ENCODE peak calls at places on chromosomes 1 and 21, in four cellular contexts. T, B, W and S are unnamed samples.

GRCh38 chr1:172465617-172466016 is 21.7 kb upstream of the PIGC start:
- DNase-seq in B (no peak), W (no peak), T (no peak), S (no peak)

GRCh38 chr1:4219826-4220225 is 319.8 kb upstream of the C1orf174 start:
- DNase-seq in W (no peak), T (no peak), B (no peak), S (no peak)

GRCh38 chr1:228772516-228773212 is 37.4 kb downstream of the RHOU start:
- DNase-seq in T (no peak), W (no peak), B (no peak), S (no peak)

GRCh38 chr1:156499703-156500577 is 635 bp downstream of the MEF2D start:
- DNase-seq in T (peak; percentile 78), W (peak; percentile 66), B (no peak), S (peak; percentile 75)

GRCh38 chr1:21294266-21295058 is 4.2 kb upstream of the ECE1 start:
- DNase-seq in T (no peak), B (peak; percentile 98), W (no peak), S (no peak)

GRCh38 chr1:208243522-208243850 is 698 bp downstream of the PLXNA2 start:
- DNase-seq in B (no peak), W (peak; percentile 44), T (peak; percentile 58), S (peak; percentile 70)

GRCh38 chr1:111141803-111142202 is 1.8 kb downstream of the CEPT1 start:
- DNase-seq in T (no peak), B (no peak), W (no peak), S (no peak)

GRCh38 chr1:116375165-116375883 is 2.3 kb downstream of the ATP1A1 start:
- DNase-seq in W (no peak), B (no peak), T (no peak), S (no peak)

GRCh38 chr1:54965624-54966340 is 14.6 kb upstream of the TMEM61 start:
- DNase-seq in T (no peak), B (peak; percentile 60), W (peak; percentile 59), S (no peak)

GRCh38 chr1:165408518-165408917 is 36.4 kb downstream of the RXRG start:
- DNase-seq in W (peak; percentile 53), B (no peak), T (no peak), S (peak; percentile 20)

GRCh38 chr1:186139706-186140105 is 235.3 kb downstream of the TPR start:
- DNase-seq in B (no peak), W (no peak), T (no peak), S (no peak)

GRCh38 chr1:31785947-31786290 is 21.8 kb upstream of the ADGRB2 start:
- DNase-seq in B (no peak), W (no peak), T (no peak), S (no peak)

GRCh38 chr1:119617751-119618691 is 30.0 kb downstream of the ZNF697 start:
- DNase-seq in T (peak; percentile 37), B (no peak), W (no peak), S (no peak)

GRCh38 chr1:201190624-201191051 is at the start of gene IGFN1:
- DNase-seq in B (no peak), W (peak; percentile 20), T (peak; percentile 52), S (peak; percentile 43)

GRCh38 chr1:217586586-217586985 is 44.3 kb downstream of the GPATCH2 start:
- DNase-seq in T (no peak), W (no peak), B (no peak), S (no peak)

GRCh38 chr1:206000641-206001339 is 2.4 kb downstream of the RAB7B start:
- DNase-seq in W (no peak), B (no peak), T (no peak), S (no peak)

GRCh38 chr1:232707142-232707541 is 77.2 kb upstream of the SIPA1L2 start:
- DNase-seq in W (no peak), T (no peak), B (no peak), S (no peak)

GRCh38 chr1:201229095-201229494 is 38.5 kb downstream of the IGFN1 start:
- DNase-seq in B (no peak), T (no peak), W (no peak), S (no peak)

GRCh38 chr1:57017717-57018116 is 51.9 kb upstream of the C8B start:
- DNase-seq in W (peak; percentile 66), B (no peak), T (peak; percentile 61), S (no peak)

GRCh38 chr1:45722809-45723208 is 27.6 kb downstream of the IPP start:
- DNase-seq in B (no peak), T (no peak), W (no peak), S (no peak)

GRCh38 chr21:41926068-41926806 is 27.6 kb downstream of the C2CD2 start:
- DNase-seq in B (peak; percentile 68), T (no peak), W (no peak), S (no peak)

GRCh38 chr21:33028759-33029511 is 3.2 kb downstream of the OLIG2 start:
- DNase-seq in W (no peak), B (no peak), T (peak; percentile 48), S (no peak)

GRCh38 chr1:228894442-228894989 is 159.2 kb downstream of the RHOU start:
- DNase-seq in B (no peak), T (peak; percentile 26), W (no peak), S (no peak)

GRCh38 chr1:21956720-21957552 is 19.8 kb upstream of the HSPG2 start:
- DNase-seq in B (no peak), W (peak; percentile 62), T (no peak), S (peak; percentile 61)

GRCh38 chr1:2378441-2378851 is 12.9 kb downstream of the MORN1 start:
- DNase-seq in W (no peak), B (no peak), T (no peak), S (no peak)

GRCh38 chr1:175145899-175146298 is 46.7 kb downstream of the KIAA0040 start:
- DNase-seq in W (no peak), T (no peak), B (no peak), S (no peak)

GRCh38 chr1:17287377-17287776 is 20.6 kb upstream of the PADI4 start:
- DNase-seq in B (no peak), T (no peak), W (no peak), S (no peak)

GRCh38 chr1:113372546-113372945 is 17.8 kb upstream of the MAGI3 start:
- DNase-seq in W (no peak), T (no peak), B (no peak), S (no peak)

GRCh38 chr1:111099289-111099688 is 40.6 kb downstream of the DRAM2 start:
- DNase-seq in T (no peak), W (no peak), B (no peak), S (no peak)

GRCh38 chr1:186297439-186297838 is 77.6 kb downstream of the TPR start:
- DNase-seq in T (no peak), W (no peak), B (no peak), S (no peak)

GRCh38 chr1:78522136-78522535 is 31.4 kb downstream of the PTGFR start:
- DNase-seq in T (no peak), B (no peak), W (no peak), S (peak; percentile 0)

GRCh38 chr1:78520216-78520615 is 29.4 kb downstream of the PTGFR start:
- DNase-seq in B (no peak), W (no peak), T (no peak), S (no peak)

GRCh38 chr1:78520843-78521242 is 30.1 kb downstream of the PTGFR start:
- DNase-seq in W (no peak), B (no peak), T (no peak), S (no peak)

GRCh38 chr1:78516716-78517115 is 25.9 kb downstream of the PTGFR start:
- DNase-seq in W (no peak), T (no peak), B (no peak), S (no peak)

GRCh38 chr1:78519446-78519845 is 28.7 kb downstream of the PTGFR start:
- DNase-seq in B (no peak), W (no peak), T (no peak), S (no peak)
- TF ChIP-seq NRF1 in B (no peak), W (no peak), T (no peak), S (no peak)

GRCh38 chr1:223682502-223682901 is 17.0 kb upstream of the CAPN8 start:
- DNase-seq in B (no peak), T (no peak), W (peak; percentile 5), S (no peak)

GRCh38 chr1:223678841-223679240 is 13.3 kb upstream of the CAPN8 start:
- DNase-seq in W (peak; percentile 70), B (no peak), T (no peak), S (no peak)

GRCh38 chr1:223680188-223680587 is 14.7 kb upstream of the CAPN8 start:
- DNase-seq in B (no peak), T (no peak), W (peak; percentile 6), S (no peak)

GRCh38 chr1:223684488-223684792 is 18.9 kb upstream of the CAPN8 start:
- DNase-seq in T (no peak), W (no peak), B (no peak), S (no peak)

DNA sequence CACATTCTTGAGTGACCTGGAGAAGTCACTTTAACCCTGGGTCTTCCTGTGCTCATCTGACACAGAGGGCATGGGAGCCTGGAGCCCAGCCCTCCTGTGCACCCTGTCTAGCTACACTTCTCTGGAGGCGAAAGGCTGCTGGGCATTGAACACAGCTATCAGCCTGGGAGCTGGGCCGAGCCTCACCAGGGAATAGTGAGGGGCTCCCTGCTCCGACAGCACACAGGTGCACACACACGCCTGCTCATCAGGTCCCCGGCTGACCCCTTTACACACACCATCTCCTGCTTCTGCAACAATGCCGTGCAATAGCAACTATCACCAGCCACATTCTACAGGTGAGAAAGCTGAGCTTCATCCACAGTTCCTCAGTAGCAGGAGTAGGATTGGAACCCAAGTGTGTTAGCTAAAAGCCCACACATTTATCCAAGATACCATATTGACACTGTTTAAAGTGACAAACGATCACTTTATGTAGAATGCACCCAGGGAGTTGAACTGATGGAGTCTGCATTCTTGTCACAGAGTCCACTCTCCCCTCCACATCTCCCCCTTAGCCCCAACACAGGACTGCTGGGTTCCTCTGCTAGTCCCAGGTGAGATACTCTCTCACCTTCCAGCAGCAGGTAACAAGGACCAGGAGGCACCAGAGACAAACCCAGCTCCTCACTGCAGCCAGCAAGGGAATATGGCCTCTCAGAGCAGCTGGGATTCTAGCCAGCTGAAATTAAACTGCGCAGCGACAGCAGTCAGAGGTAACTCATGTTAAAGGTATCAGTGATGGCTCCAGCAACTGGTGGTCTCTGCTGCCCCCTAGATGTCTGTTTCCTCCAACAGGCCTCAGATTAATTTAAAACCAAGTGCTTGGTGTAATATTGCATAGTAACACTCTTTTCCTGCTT is 18.3 kb upstream of the CAPN8 start:
- DNase-seq in T (peak; percentile 78), B (no peak), W (peak; percentile 45), S (peak; percentile 60)
- TF ChIP-seq NRF1 in T (no peak), B (no peak), W (no peak), S (peak; percentile 23)

DNA sequence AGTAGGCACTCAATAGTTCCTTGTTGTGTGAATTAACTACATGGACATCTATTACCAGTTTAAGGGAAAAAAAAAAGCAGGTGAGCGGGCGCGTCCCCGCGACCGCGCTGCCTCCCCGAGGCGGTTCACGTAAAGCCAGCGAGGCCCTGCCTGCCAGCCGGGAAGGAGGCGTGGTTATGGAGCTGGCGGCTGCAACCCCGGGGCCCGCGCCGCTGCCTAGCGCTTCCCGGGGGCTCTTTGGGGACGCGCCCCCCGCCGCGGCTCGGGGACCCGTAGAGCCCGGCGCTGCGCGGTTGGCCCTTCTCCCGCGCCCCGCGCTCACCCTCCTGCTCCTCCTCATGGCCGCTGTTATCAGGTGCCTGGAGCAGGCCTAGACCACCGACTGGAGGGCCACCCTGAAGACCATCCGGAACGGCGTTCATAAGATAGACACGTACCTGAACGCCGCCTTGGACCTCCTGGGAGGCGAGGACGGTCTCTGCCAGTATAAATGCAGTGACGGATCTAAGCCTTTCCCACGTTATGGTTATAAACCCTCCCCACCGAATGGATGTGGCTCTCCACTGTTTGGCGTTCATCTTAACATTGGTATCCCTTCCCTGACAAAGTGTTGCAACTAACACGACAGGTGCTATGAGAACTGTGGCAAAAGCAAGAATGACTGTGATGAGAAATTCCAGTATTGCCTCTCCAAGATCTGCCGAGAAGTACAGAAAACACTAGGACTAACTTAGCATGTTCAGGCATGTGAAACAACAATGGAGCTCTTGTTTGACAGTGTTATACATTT is 2.6 kb upstream of the CC2D1B start:
- DNase-seq in T (peak; percentile 79), W (no peak), B (no peak), S (peak; percentile 79)
- TF ChIP-seq NRF1 in T (no peak), W (no peak), B (no peak), S (no peak)

GRCh38 chr1:110056776-110057175 is 13.7 kb downstream of the ALX3 start:
- DNase-seq in W (no peak), B (no peak), T (no peak), S (no peak)
- TF ChIP-seq NRF1 in W (no peak), B (no peak), T (no peak), S (no peak)